ENCODE peak calls at places on chromosomes 7 and 10, in nine cellular contexts. One of them, this sample, is unnamed.

GRCh38 chr7:82678716-82679115 is 235.1 kb upstream of the CACNA2D1 start:
- DNase-seq in type B pancreatic cell: no peak
- DNase-seq in endothelial cell: no peak
- DNase-seq in foreskin fibroblast: no peak
- DNase-seq in esophagus muscularis mucosa: no peak
- DNase-seq in fibroblast of lung: no peak
- DNase-seq in choroid plexus epithelial cell: no peak
- DNase-seq in fibroblast of mammary gland: no peak
- DNase-seq in mesothelial cell of epicardium: no peak
- DNase-seq in this sample: no peak

GRCh38 chr10:133356549-133356948 is 1.3 kb downstream of the FUOM start:
- DNase-seq in type B pancreatic cell: no peak
- DNase-seq in endothelial cell: no peak
- DNase-seq in foreskin fibroblast: no peak
- DNase-seq in esophagus muscularis mucosa: no peak
- DNase-seq in fibroblast of lung: no peak
- DNase-seq in choroid plexus epithelial cell: no peak
- DNase-seq in fibroblast of mammary gland: no peak
- DNase-seq in mesothelial cell of epicardium: no peak
- DNase-seq in this sample: no peak

GRCh38 chr10:48231699-48232315 is 42.7 kb downstream of the FRMPD2 start:
- DNase-seq in type B pancreatic cell: no peak
- DNase-seq in endothelial cell: no peak
- DNase-seq in foreskin fibroblast: no peak
- DNase-seq in esophagus muscularis mucosa: no peak
- DNase-seq in fibroblast of lung: no peak
- DNase-seq in choroid plexus epithelial cell: no peak
- DNase-seq in fibroblast of mammary gland: no peak
- DNase-seq in mesothelial cell of epicardium: no peak
- DNase-seq in this sample: no peak

GRCh38 chr7:80505900-80506500 is 5.9 kb downstream of the GNAT3 start:
- DNase-seq in type B pancreatic cell: no peak
- DNase-seq in endothelial cell: no peak
- DNase-seq in foreskin fibroblast: no peak
- DNase-seq in esophagus muscularis mucosa: no peak
- DNase-seq in fibroblast of lung: no peak
- DNase-seq in choroid plexus epithelial cell: no peak
- DNase-seq in fibroblast of mammary gland: no peak
- DNase-seq in mesothelial cell of epicardium: no peak
- DNase-seq in this sample: no peak

GRCh38 chr7:25877802-25878789 is 273.9 kb upstream of the NFE2L3 start:
- DNase-seq in type B pancreatic cell: no peak
- DNase-seq in endothelial cell: no peak
- DNase-seq in foreskin fibroblast: no peak
- DNase-seq in esophagus muscularis mucosa: no peak
- DNase-seq in fibroblast of lung: no peak
- DNase-seq in choroid plexus epithelial cell: no peak
- DNase-seq in fibroblast of mammary gland: no peak
- DNase-seq in mesothelial cell of epicardium: no peak
- DNase-seq in this sample: no peak

GRCh38 chr10:14860782-14861181 is 17.9 kb upstream of the SUV39H2 start:
- DNase-seq in type B pancreatic cell: no peak
- DNase-seq in endothelial cell: no peak
- DNase-seq in foreskin fibroblast: no peak
- DNase-seq in esophagus muscularis mucosa: no peak
- DNase-seq in fibroblast of lung: no peak
- DNase-seq in choroid plexus epithelial cell: no peak
- DNase-seq in fibroblast of mammary gland: no peak
- DNase-seq in mesothelial cell of epicardium: no peak
- DNase-seq in this sample: no peak

GRCh38 chr7:5276611-5277010 is 6.1 kb upstream of the SLC29A4 start:
- DNase-seq in type B pancreatic cell: no peak
- DNase-seq in endothelial cell: no peak
- DNase-seq in foreskin fibroblast: no peak
- DNase-seq in esophagus muscularis mucosa: no peak
- DNase-seq in fibroblast of lung: no peak
- DNase-seq in choroid plexus epithelial cell: no peak
- DNase-seq in fibroblast of mammary gland: no peak
- DNase-seq in mesothelial cell of epicardium: no peak
- DNase-seq in this sample: no peak

GRCh38 chr7:45215611-45216062 is 58.0 kb downstream of the RAMP3 start:
- DNase-seq in type B pancreatic cell: no peak
- DNase-seq in endothelial cell: no peak
- DNase-seq in foreskin fibroblast: no peak
- DNase-seq in esophagus muscularis mucosa: no peak
- DNase-seq in fibroblast of lung: no peak
- DNase-seq in choroid plexus epithelial cell: no peak
- DNase-seq in fibroblast of mammary gland: no peak
- DNase-seq in mesothelial cell of epicardium: no peak
- DNase-seq in this sample: no peak

GRCh38 chr7:50595538-50596102 is 30.4 kb upstream of the DDC start:
- DNase-seq in type B pancreatic cell: peak
- DNase-seq in endothelial cell: peak
- DNase-seq in foreskin fibroblast: peak
- DNase-seq in esophagus muscularis mucosa: no peak
- DNase-seq in fibroblast of lung: peak
- DNase-seq in choroid plexus epithelial cell: peak
- DNase-seq in fibroblast of mammary gland: peak
- DNase-seq in mesothelial cell of epicardium: no peak
- DNase-seq in this sample: peak
- TF ChIP-seq CTCF in type B pancreatic cell: peak
- TF ChIP-seq CTCF in endothelial cell: no peak
- TF ChIP-seq CTCF in foreskin fibroblast: peak
- TF ChIP-seq CTCF in esophagus muscularis mucosa: peak
- TF ChIP-seq CTCF in fibroblast of lung: peak
- TF ChIP-seq CTCF in choroid plexus epithelial cell: peak
- TF ChIP-seq CTCF in fibroblast of mammary gland: peak
- TF ChIP-seq CTCF in mesothelial cell of epicardium: no peak
- TF ChIP-seq CTCF in this sample: peak

GRCh38 chr10:86349474-86349873 is 17.1 kb downstream of the GRID1 start:
- DNase-seq in type B pancreatic cell: no peak
- DNase-seq in endothelial cell: peak
- DNase-seq in foreskin fibroblast: no peak
- DNase-seq in esophagus muscularis mucosa: no peak
- DNase-seq in fibroblast of lung: no peak
- DNase-seq in choroid plexus epithelial cell: peak
- DNase-seq in fibroblast of mammary gland: no peak
- DNase-seq in mesothelial cell of epicardium: no peak
- DNase-seq in this sample: no peak

GRCh38 chr10:86349940-86350630 is 16.5 kb downstream of the GRID1 start:
- DNase-seq in type B pancreatic cell: no peak
- DNase-seq in endothelial cell: no peak
- DNase-seq in foreskin fibroblast: no peak
- DNase-seq in esophagus muscularis mucosa: no peak
- DNase-seq in fibroblast of lung: no peak
- DNase-seq in choroid plexus epithelial cell: no peak
- DNase-seq in fibroblast of mammary gland: no peak
- DNase-seq in mesothelial cell of epicardium: no peak
- DNase-seq in this sample: no peak

GRCh38 chr10:86346794-86347665 is 19.6 kb downstream of the GRID1 start:
- DNase-seq in type B pancreatic cell: no peak
- DNase-seq in endothelial cell: no peak
- DNase-seq in foreskin fibroblast: no peak
- DNase-seq in esophagus muscularis mucosa: no peak
- DNase-seq in fibroblast of lung: no peak
- DNase-seq in choroid plexus epithelial cell: no peak
- DNase-seq in fibroblast of mammary gland: no peak
- DNase-seq in mesothelial cell of epicardium: no peak
- DNase-seq in this sample: peak

GRCh38 chr10:86347856-86348255 is 18.7 kb downstream of the GRID1 start:
- DNase-seq in type B pancreatic cell: no peak
- DNase-seq in endothelial cell: no peak
- DNase-seq in foreskin fibroblast: no peak
- DNase-seq in esophagus muscularis mucosa: no peak
- DNase-seq in fibroblast of lung: no peak
- DNase-seq in choroid plexus epithelial cell: no peak
- DNase-seq in fibroblast of mammary gland: no peak
- DNase-seq in mesothelial cell of epicardium: no peak
- DNase-seq in this sample: no peak

DNA sequence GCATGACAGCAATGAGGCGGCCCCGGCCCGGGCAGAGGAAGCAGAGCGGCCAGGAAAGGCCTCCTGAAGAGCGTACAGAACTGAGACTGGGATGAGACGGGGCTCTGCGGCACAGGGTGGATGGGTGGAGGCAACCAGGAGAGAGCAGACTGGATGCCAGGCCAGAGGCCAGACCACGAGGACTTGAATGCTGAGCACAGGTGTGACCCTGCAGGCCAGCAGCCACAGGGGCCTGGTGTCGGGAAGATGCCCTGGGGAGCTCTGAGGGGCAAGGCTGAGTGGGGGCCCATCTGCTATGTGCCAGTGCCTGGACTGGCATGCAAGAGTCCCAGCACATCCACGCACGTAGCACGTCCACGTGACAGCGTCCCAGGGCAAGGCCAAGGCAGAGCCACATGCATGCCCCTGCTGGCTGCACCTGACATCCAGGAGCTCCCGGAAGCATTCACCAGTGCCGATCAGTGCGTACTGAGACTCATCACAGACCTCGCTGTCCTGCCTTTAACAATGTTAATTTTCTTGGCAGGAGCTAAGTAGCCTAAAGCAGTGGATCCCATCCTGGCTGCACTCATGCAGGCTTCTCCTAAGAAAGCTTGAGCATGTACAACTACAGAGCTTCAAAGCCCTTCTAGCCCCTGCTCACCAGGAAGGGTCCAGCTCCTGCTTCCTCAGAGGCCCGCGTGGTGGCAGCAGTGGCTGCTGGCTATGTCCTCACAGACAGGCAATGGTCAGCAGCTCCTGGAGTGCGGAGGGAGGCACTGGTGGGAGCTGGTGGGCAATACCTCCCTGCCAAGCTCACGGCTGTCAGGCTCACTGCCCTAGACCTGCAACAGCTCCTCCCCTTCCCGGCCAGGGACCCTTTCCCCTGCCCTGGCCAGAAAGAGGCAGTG is 18.0 kb downstream of the GRID1 start:
- DNase-seq in type B pancreatic cell: no peak
- DNase-seq in endothelial cell: no peak
- DNase-seq in foreskin fibroblast: peak
- DNase-seq in esophagus muscularis mucosa: no peak
- DNase-seq in fibroblast of lung: no peak
- DNase-seq in choroid plexus epithelial cell: peak
- DNase-seq in fibroblast of mammary gland: no peak
- DNase-seq in mesothelial cell of epicardium: no peak
- DNase-seq in this sample: no peak
- TF ChIP-seq CTCF in type B pancreatic cell: no peak
- TF ChIP-seq CTCF in endothelial cell: no peak
- TF ChIP-seq CTCF in foreskin fibroblast: peak
- TF ChIP-seq CTCF in esophagus muscularis mucosa: no peak
- TF ChIP-seq CTCF in fibroblast of lung: no peak
- TF ChIP-seq CTCF in choroid plexus epithelial cell: peak
- TF ChIP-seq CTCF in fibroblast of mammary gland: no peak
- TF ChIP-seq CTCF in mesothelial cell of epicardium: no peak
- TF ChIP-seq CTCF in this sample: no peak

GRCh38 chr7:105765846-105766245 is 110.6 kb downstream of the ATXN7L1 start:
- DNase-seq in type B pancreatic cell: no peak
- DNase-seq in endothelial cell: no peak
- DNase-seq in foreskin fibroblast: peak
- DNase-seq in esophagus muscularis mucosa: no peak
- DNase-seq in fibroblast of lung: peak
- DNase-seq in choroid plexus epithelial cell: peak
- DNase-seq in fibroblast of mammary gland: peak
- DNase-seq in mesothelial cell of epicardium: no peak
- DNase-seq in this sample: no peak

GRCh38 chr7:105756402-105756801 is 120.0 kb downstream of the ATXN7L1 start:
- DNase-seq in type B pancreatic cell: no peak
- DNase-seq in endothelial cell: no peak
- DNase-seq in foreskin fibroblast: no peak
- DNase-seq in esophagus muscularis mucosa: no peak
- DNase-seq in fibroblast of lung: peak
- DNase-seq in choroid plexus epithelial cell: no peak
- DNase-seq in fibroblast of mammary gland: no peak
- DNase-seq in mesothelial cell of epicardium: no peak
- DNase-seq in this sample: no peak

GRCh38 chr7:105759670-105760548 is 116.5 kb downstream of the ATXN7L1 start:
- DNase-seq in type B pancreatic cell: no peak
- DNase-seq in endothelial cell: peak
- DNase-seq in foreskin fibroblast: peak
- DNase-seq in esophagus muscularis mucosa: no peak
- DNase-seq in fibroblast of lung: peak
- DNase-seq in choroid plexus epithelial cell: peak
- DNase-seq in fibroblast of mammary gland: peak
- DNase-seq in mesothelial cell of epicardium: no peak
- DNase-seq in this sample: peak

GRCh38 chr7:105764506-105764905 is 111.9 kb downstream of the ATXN7L1 start:
- DNase-seq in type B pancreatic cell: no peak
- DNase-seq in endothelial cell: no peak
- DNase-seq in foreskin fibroblast: no peak
- DNase-seq in esophagus muscularis mucosa: no peak
- DNase-seq in fibroblast of lung: peak
- DNase-seq in choroid plexus epithelial cell: no peak
- DNase-seq in fibroblast of mammary gland: no peak
- DNase-seq in mesothelial cell of epicardium: no peak
- DNase-seq in this sample: no peak

DNA sequence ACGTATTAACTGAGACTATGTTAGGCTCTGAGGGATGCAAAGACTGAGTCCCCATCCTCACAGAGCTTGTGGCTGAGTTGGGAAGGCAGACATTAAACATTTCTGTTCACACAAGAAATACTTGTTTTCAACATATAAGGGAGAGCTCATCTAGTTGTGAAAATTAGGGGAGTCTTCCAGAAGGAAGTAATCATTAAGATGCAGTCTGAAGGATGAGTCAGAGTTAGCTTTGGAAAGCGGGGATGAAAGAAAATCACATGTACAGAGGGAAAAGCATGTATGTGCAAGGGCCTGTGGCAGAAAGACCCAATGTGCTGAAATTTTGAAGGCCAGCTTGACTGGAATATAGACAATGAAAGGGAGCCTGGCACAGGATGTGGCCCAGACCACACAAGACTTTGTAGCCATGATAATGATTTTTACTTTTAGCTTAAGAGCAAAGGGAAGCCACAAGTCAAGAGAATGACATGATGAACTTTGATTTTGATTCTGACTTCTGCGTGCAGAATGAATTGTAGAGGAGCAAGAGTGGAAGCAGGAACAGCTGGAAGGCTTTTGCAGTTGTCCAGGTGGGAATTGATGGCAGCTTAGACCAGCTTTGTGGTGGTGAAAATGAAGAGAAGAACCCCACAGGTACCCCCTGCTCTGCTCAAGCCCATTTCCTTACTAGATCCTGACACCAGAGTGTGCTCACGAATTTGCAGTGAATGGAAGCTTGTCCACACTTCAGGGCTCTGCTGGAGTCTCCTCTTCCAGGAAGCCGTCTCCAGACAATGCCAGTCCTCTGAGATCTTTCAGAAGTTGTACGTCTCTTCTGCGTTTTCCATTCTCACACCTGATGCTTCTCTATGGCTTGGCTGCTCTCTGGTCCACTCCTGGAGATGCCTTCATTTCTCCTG is 115.6 kb downstream of the ATXN7L1 start:
- DNase-seq in type B pancreatic cell: no peak
- DNase-seq in endothelial cell: no peak
- DNase-seq in foreskin fibroblast: peak
- DNase-seq in esophagus muscularis mucosa: no peak
- DNase-seq in fibroblast of lung: no peak
- DNase-seq in choroid plexus epithelial cell: no peak
- DNase-seq in fibroblast of mammary gland: peak
- DNase-seq in mesothelial cell of epicardium: no peak
- DNase-seq in this sample: no peak
- TF ChIP-seq CTCF in type B pancreatic cell: peak
- TF ChIP-seq CTCF in endothelial cell: no peak
- TF ChIP-seq CTCF in foreskin fibroblast: no peak
- TF ChIP-seq CTCF in esophagus muscularis mucosa: no peak
- TF ChIP-seq CTCF in fibroblast of lung: no peak
- TF ChIP-seq CTCF in choroid plexus epithelial cell: no peak
- TF ChIP-seq CTCF in fibroblast of mammary gland: peak
- TF ChIP-seq CTCF in mesothelial cell of epicardium: no peak
- TF ChIP-seq CTCF in this sample: no peak

GRCh38 chr7:151352512-151352911 is 10.9 kb downstream of the NUB1 start:
- DNase-seq in type B pancreatic cell: no peak
- DNase-seq in endothelial cell: no peak
- DNase-seq in foreskin fibroblast: no peak
- DNase-seq in esophagus muscularis mucosa: peak
- DNase-seq in fibroblast of lung: no peak
- DNase-seq in choroid plexus epithelial cell: no peak
- DNase-seq in fibroblast of mammary gland: no peak
- DNase-seq in mesothelial cell of epicardium: no peak
- DNase-seq in this sample: no peak

GRCh38 chr7:151348970-151349369 is 7.4 kb downstream of the NUB1 start:
- DNase-seq in type B pancreatic cell: no peak
- DNase-seq in endothelial cell: no peak
- DNase-seq in foreskin fibroblast: no peak
- DNase-seq in esophagus muscularis mucosa: no peak
- DNase-seq in fibroblast of lung: no peak
- DNase-seq in choroid plexus epithelial cell: no peak
- DNase-seq in fibroblast of mammary gland: no peak
- DNase-seq in mesothelial cell of epicardium: no peak
- DNase-seq in this sample: no peak

GRCh38 chr7:151349507-151349853 is 7.9 kb downstream of the NUB1 start:
- DNase-seq in type B pancreatic cell: no peak
- DNase-seq in endothelial cell: no peak
- DNase-seq in foreskin fibroblast: no peak
- DNase-seq in esophagus muscularis mucosa: no peak
- DNase-seq in fibroblast of lung: no peak
- DNase-seq in choroid plexus epithelial cell: no peak
- DNase-seq in fibroblast of mammary gland: no peak
- DNase-seq in mesothelial cell of epicardium: no peak
- DNase-seq in this sample: peak

GRCh38 chr7:151351967-151352366 is 10.4 kb downstream of the NUB1 start:
- DNase-seq in type B pancreatic cell: no peak
- DNase-seq in endothelial cell: peak
- DNase-seq in foreskin fibroblast: no peak
- DNase-seq in esophagus muscularis mucosa: no peak
- DNase-seq in fibroblast of lung: no peak
- DNase-seq in choroid plexus epithelial cell: no peak
- DNase-seq in fibroblast of mammary gland: no peak
- DNase-seq in mesothelial cell of epicardium: no peak
- DNase-seq in this sample: no peak

GRCh38 chr7:151351027-151351426 is 9.4 kb downstream of the NUB1 start:
- DNase-seq in type B pancreatic cell: no peak
- DNase-seq in endothelial cell: peak
- DNase-seq in foreskin fibroblast: no peak
- DNase-seq in esophagus muscularis mucosa: peak
- DNase-seq in fibroblast of lung: no peak
- DNase-seq in choroid plexus epithelial cell: no peak
- DNase-seq in fibroblast of mammary gland: no peak
- DNase-seq in mesothelial cell of epicardium: no peak
- DNase-seq in this sample: peak
- TF ChIP-seq CTCF in type B pancreatic cell: no peak
- TF ChIP-seq CTCF in endothelial cell: peak
- TF ChIP-seq CTCF in foreskin fibroblast: no peak
- TF ChIP-seq CTCF in esophagus muscularis mucosa: no peak
- TF ChIP-seq CTCF in fibroblast of lung: no peak
- TF ChIP-seq CTCF in choroid plexus epithelial cell: no peak
- TF ChIP-seq CTCF in fibroblast of mammary gland: peak
- TF ChIP-seq CTCF in mesothelial cell of epicardium: no peak
- TF ChIP-seq CTCF in this sample: peak